ENCODE peak calls at places on chromosomes 7 and 10, in seven cellular contexts. S, K, R, B, U, P and F are unnamed samples.
A peak's percentile ranks its signal among the peaks of the same experiment; 100 is the strongest.

GRCh38 chr10:100325164-100325563 is 4.9 kb downstream of the PKD2L1 start:
- DNase-seq in S (no peak), K (no peak), R (no peak), B (no peak), U (peak; percentile 21), P (no peak), F (no peak)

GRCh38 chr7:71237945-71238344 is 106.0 kb downstream of the GALNT17 start:
- DNase-seq in S (no peak), K (no peak), R (no peak), B (no peak), U (no peak), P (no peak), F (peak; percentile 63)

GRCh38 chr10:128047991-128048826 is 78.0 kb downstream of the MKI67 start:
- DNase-seq in S (peak; percentile 67), K (peak; percentile 80), R (peak; percentile 10), B (peak; percentile 17), U (no peak), P (no peak), F (peak; percentile 32)

GRCh38 chr7:28996836-28997235 is 38.7 kb upstream of the TRIL start:
- DNase-seq in S (no peak), K (peak; percentile 18), R (no peak), B (no peak), U (no peak), P (no peak), F (no peak)

GRCh38 chr7:88599528-88599927 is 160.0 kb upstream of the ZNF804B start:
- DNase-seq in S (no peak), K (no peak), R (no peak), B (no peak), U (no peak), P (no peak), F (no peak)

GRCh38 chr10:89062861-89063260 is 72.3 kb downstream of the FAS start:
- DNase-seq in S (no peak), K (peak; percentile 57), R (no peak), B (no peak), U (no peak), P (peak; percentile 74), F (peak; percentile 76)

GRCh38 chr10:102408728-102409603 is 9.6 kb downstream of the PSD start:
- DNase-seq in S (no peak), K (no peak), R (no peak), B (peak; percentile 83), U (peak; percentile 7), P (peak; percentile 65), F (no peak)

GRCh38 chr10:119667562-119668328 is 16.6 kb downstream of the BAG3 start:
- DNase-seq in S (peak; percentile 89), K (peak; percentile 97), R (peak; percentile 94), B (no peak), U (peak; percentile 96), P (peak; percentile 84), F (peak; percentile 89)

GRCh38 chr10:29946953-29947700 is 112.3 kb downstream of the JCAD start:
- DNase-seq in S (peak; percentile 81), K (peak; percentile 91), R (peak; percentile 56), B (no peak), U (peak; percentile 85), P (peak; percentile 40), F (peak; percentile 58)

GRCh38 chr7:117176311-117176710 is 146.5 kb downstream of the WNT2 start:
- DNase-seq in S (no peak), K (no peak), R (no peak), B (no peak), U (no peak), P (no peak), F (no peak)

GRCh38 chr10:15245530-15245929 is 77.0 kb upstream of the NMT2 start:
- DNase-seq in S (no peak), K (no peak), R (no peak), B (no peak), U (peak; percentile 27), P (no peak), F (no peak)

GRCh38 chr7:55325371-55325792 is 39.8 kb upstream of the LANCL2 start:
- DNase-seq in S (no peak), K (peak; percentile 91), R (peak; percentile 87), B (no peak), U (peak; percentile 75), P (peak; percentile 55), F (no peak)

GRCh38 chr7:156178857-156179256 is 366.6 kb upstream of the SHH start:
- DNase-seq in S (no peak), K (no peak), R (no peak), B (no peak), U (no peak), P (no peak), F (no peak)

GRCh38 chr10:17643339-17643754 is 604 bp upstream of the STAM start:
- DNase-seq in S (peak; percentile 75), K (peak; percentile 93), R (peak; percentile 52), B (no peak), U (peak; percentile 90), P (peak; percentile 77), F (peak; percentile 74)

GRCh38 chr7:120168066-120168465 is 104.9 kb upstream of the KCND2 start:
- DNase-seq in S (no peak), K (peak; percentile 66), R (no peak), B (no peak), U (no peak), P (peak; percentile 14), F (no peak)

GRCh38 chr7:108164342-108164741 is 34.2 kb upstream of the LAMB4 start:
- DNase-seq in S (no peak), K (no peak), R (no peak), B (no peak), U (no peak), P (no peak), F (no peak)

GRCh38 chr7:55439627-55440026 is 74.5 kb downstream of the LANCL2 start:
- DNase-seq in S (no peak), K (peak; percentile 31), R (no peak), B (no peak), U (no peak), P (no peak), F (no peak)

GRCh38 chr7:140042386-140042670 is 20.4 kb downstream of the PARP12 start:
- DNase-seq in S (peak; percentile 18), K (no peak), R (no peak), B (no peak), U (no peak), P (no peak), F (no peak)